ENCODE peak calls at places on chromosomes 12 and 14, in eight cellular contexts. One of them, this sample, is unnamed.

GRCh38 chr12:14614704-14615121 is 47.0 kb upstream of the PLBD1 start:
- DNase-seq in A549: no peak
- DNase-seq in GM12865: peak
- DNase-seq in aorta: no peak
- DNase-seq in psoas muscle: no peak
- DNase-seq in cardiac muscle cell: no peak
- DNase-seq in lower leg skin: no peak
- DNase-seq in epithelial cell of proximal tubule: no peak
- DNase-seq in this sample: no peak

GRCh38 chr12:19885987-19886804 is 446.9 kb downstream of the AEBP2 start:
- DNase-seq in A549: no peak
- DNase-seq in epithelial cell of proximal tubule: no peak
- DNase-seq in GM12865: no peak
- DNase-seq in lower leg skin: no peak
- DNase-seq in aorta: no peak
- DNase-seq in psoas muscle: no peak
- DNase-seq in cardiac muscle cell: no peak
- DNase-seq in this sample: no peak

GRCh38 chr12:128290938-128291337 is 24.0 kb downstream of the TMEM132C start:
- DNase-seq in A549: no peak
- DNase-seq in lower leg skin: no peak
- DNase-seq in aorta: no peak
- DNase-seq in epithelial cell of proximal tubule: no peak
- DNase-seq in cardiac muscle cell: no peak
- DNase-seq in GM12865: no peak
- DNase-seq in psoas muscle: no peak
- DNase-seq in this sample: no peak

GRCh38 chr14:92511472-92512247 is 1.9 kb upstream of the RIN3 start:
- DNase-seq in lower leg skin: no peak
- DNase-seq in GM12865: no peak
- DNase-seq in psoas muscle: no peak
- DNase-seq in cardiac muscle cell: peak
- DNase-seq in A549: peak
- DNase-seq in epithelial cell of proximal tubule: peak
- DNase-seq in aorta: peak
- DNase-seq in this sample: no peak

GRCh38 chr12:45557020-45557419 is 172.5 kb upstream of the ARID2 start:
- DNase-seq in A549: no peak
- DNase-seq in psoas muscle: no peak
- DNase-seq in GM12865: no peak
- DNase-seq in lower leg skin: no peak
- DNase-seq in epithelial cell of proximal tubule: no peak
- DNase-seq in aorta: no peak
- DNase-seq in cardiac muscle cell: no peak
- DNase-seq in this sample: no peak

GRCh38 chr12:108711486-108712163 is 19.7 kb downstream of the CORO1C start:
- DNase-seq in aorta: no peak
- DNase-seq in lower leg skin: no peak
- DNase-seq in A549: no peak
- DNase-seq in epithelial cell of proximal tubule: no peak
- DNase-seq in GM12865: no peak
- DNase-seq in cardiac muscle cell: no peak
- DNase-seq in psoas muscle: no peak
- DNase-seq in this sample: no peak

GRCh38 chr12:51636581-51636980 is 45.5 kb downstream of the SCN8A start:
- DNase-seq in GM12865: no peak
- DNase-seq in A549: no peak
- DNase-seq in epithelial cell of proximal tubule: no peak
- DNase-seq in cardiac muscle cell: peak
- DNase-seq in aorta: no peak
- DNase-seq in psoas muscle: no peak
- DNase-seq in lower leg skin: no peak
- DNase-seq in this sample: no peak

GRCh38 chr14:79265366-79265765 is 945.9 kb downstream of the DIO2 start:
- DNase-seq in psoas muscle: no peak
- DNase-seq in cardiac muscle cell: no peak
- DNase-seq in aorta: no peak
- DNase-seq in epithelial cell of proximal tubule: no peak
- DNase-seq in A549: no peak
- DNase-seq in GM12865: no peak
- DNase-seq in lower leg skin: no peak
- DNase-seq in this sample: no peak

GRCh38 chr14:86858043-86858442 is 1134.9 kb downstream of the GALC start:
- DNase-seq in epithelial cell of proximal tubule: peak
- DNase-seq in lower leg skin: no peak
- DNase-seq in GM12865: no peak
- DNase-seq in psoas muscle: no peak
- DNase-seq in A549: no peak
- DNase-seq in cardiac muscle cell: peak
- DNase-seq in aorta: no peak
- DNase-seq in this sample: no peak

GRCh38 chr14:51610766-51611165 is 40.9 kb upstream of the FRMD6 start:
- DNase-seq in cardiac muscle cell: no peak
- DNase-seq in A549: no peak
- DNase-seq in epithelial cell of proximal tubule: no peak
- DNase-seq in psoas muscle: no peak
- DNase-seq in aorta: no peak
- DNase-seq in GM12865: no peak
- DNase-seq in lower leg skin: no peak
- DNase-seq in this sample: no peak

GRCh38 chr14:105336477-105337287 is 22.1 kb downstream of the PACS2 start:
- DNase-seq in A549: no peak
- DNase-seq in psoas muscle: no peak
- DNase-seq in aorta: no peak
- DNase-seq in cardiac muscle cell: no peak
- DNase-seq in GM12865: no peak
- DNase-seq in lower leg skin: no peak
- DNase-seq in epithelial cell of proximal tubule: no peak
- DNase-seq in this sample: no peak

GRCh38 chr12:127273621-127274020 is 993.3 kb upstream of the TMEM132C start:
- DNase-seq in psoas muscle: no peak
- DNase-seq in lower leg skin: no peak
- DNase-seq in aorta: no peak
- DNase-seq in A549: no peak
- DNase-seq in cardiac muscle cell: no peak
- DNase-seq in GM12865: no peak
- DNase-seq in epithelial cell of proximal tubule: no peak
- DNase-seq in this sample: no peak

GRCh38 chr12:51240971-51241370 is 2.3 kb downstream of the DAZAP2 start:
- DNase-seq in psoas muscle: no peak
- DNase-seq in A549: no peak
- DNase-seq in lower leg skin: no peak
- DNase-seq in GM12865: no peak
- DNase-seq in cardiac muscle cell: no peak
- DNase-seq in aorta: no peak
- DNase-seq in epithelial cell of proximal tubule: no peak
- DNase-seq in this sample: no peak

GRCh38 chr14:75307700-75308379 is 29.2 kb downstream of the FOS start:
- DNase-seq in aorta: peak
- DNase-seq in GM12865: peak
- DNase-seq in cardiac muscle cell: peak
- DNase-seq in epithelial cell of proximal tubule: no peak
- DNase-seq in lower leg skin: peak
- DNase-seq in psoas muscle: peak
- DNase-seq in A549: peak
- DNase-seq in this sample: peak

GRCh38 chr12:132210223-132211055 is 66.2 kb downstream of the NOC4L start:
- DNase-seq in epithelial cell of proximal tubule: no peak
- DNase-seq in A549: no peak
- DNase-seq in lower leg skin: no peak
- DNase-seq in cardiac muscle cell: no peak
- DNase-seq in psoas muscle: no peak
- DNase-seq in aorta: no peak
- DNase-seq in GM12865: no peak
- DNase-seq in this sample: no peak

GRCh38 chr12:14362347-14362746 is 3.1 kb upstream of the ATF7IP start:
- DNase-seq in cardiac muscle cell: no peak
- DNase-seq in GM12865: peak
- DNase-seq in epithelial cell of proximal tubule: no peak
- DNase-seq in lower leg skin: no peak
- DNase-seq in aorta: no peak
- DNase-seq in A549: no peak
- DNase-seq in psoas muscle: no peak
- DNase-seq in this sample: no peak

GRCh38 chr14:50089213-50089612 is 27.2 kb downstream of the VCPKMT start:
- DNase-seq in psoas muscle: no peak
- DNase-seq in GM12865: no peak
- DNase-seq in A549: no peak
- DNase-seq in epithelial cell of proximal tubule: no peak
- DNase-seq in cardiac muscle cell: no peak
- DNase-seq in lower leg skin: no peak
- DNase-seq in aorta: no peak
- DNase-seq in this sample: no peak

GRCh38 chr12:95591731-95592130 is 40.5 kb upstream of the USP44 start:
- DNase-seq in GM12865: no peak
- DNase-seq in cardiac muscle cell: no peak
- DNase-seq in epithelial cell of proximal tubule: no peak
- DNase-seq in A549: no peak
- DNase-seq in lower leg skin: no peak
- DNase-seq in aorta: no peak
- DNase-seq in psoas muscle: no peak
- DNase-seq in this sample: no peak

GRCh38 chr12:26631846-26632245 is 201.1 kb downstream of the ITPR2 start:
- DNase-seq in GM12865: no peak
- DNase-seq in aorta: no peak
- DNase-seq in psoas muscle: no peak
- DNase-seq in cardiac muscle cell: peak
- DNase-seq in lower leg skin: no peak
- DNase-seq in epithelial cell of proximal tubule: no peak
- DNase-seq in A549: no peak
- DNase-seq in this sample: no peak

GRCh38 chr12:26632746-26633145 is 200.2 kb downstream of the ITPR2 start:
- DNase-seq in A549: no peak
- DNase-seq in GM12865: no peak
- DNase-seq in aorta: no peak
- DNase-seq in epithelial cell of proximal tubule: no peak
- DNase-seq in lower leg skin: no peak
- DNase-seq in cardiac muscle cell: no peak
- DNase-seq in psoas muscle: no peak
- DNase-seq in this sample: no peak

GRCh38 chr12:26628234-26628633 is 204.8 kb downstream of the ITPR2 start:
- DNase-seq in cardiac muscle cell: no peak
- DNase-seq in psoas muscle: no peak
- DNase-seq in lower leg skin: no peak
- DNase-seq in GM12865: no peak
- DNase-seq in aorta: no peak
- DNase-seq in A549: no peak
- DNase-seq in epithelial cell of proximal tubule: no peak
- DNase-seq in this sample: no peak

GRCh38 chr12:26629864-26630263 is 203.1 kb downstream of the ITPR2 start:
- DNase-seq in lower leg skin: no peak
- DNase-seq in aorta: no peak
- DNase-seq in epithelial cell of proximal tubule: peak
- DNase-seq in A549: peak
- DNase-seq in GM12865: no peak
- DNase-seq in cardiac muscle cell: peak
- DNase-seq in psoas muscle: no peak
- DNase-seq in this sample: no peak

GRCh38 chr12:26630546-26631027 is 202.4 kb downstream of the ITPR2 start:
- DNase-seq in A549: peak
- DNase-seq in psoas muscle: no peak
- DNase-seq in aorta: no peak
- DNase-seq in lower leg skin: no peak
- DNase-seq in GM12865: no peak
- DNase-seq in cardiac muscle cell: peak
- DNase-seq in epithelial cell of proximal tubule: peak
- DNase-seq in this sample: no peak
- H3K4me3 ChIP-seq in A549: no peak
- H3K4me3 ChIP-seq in psoas muscle: no peak
- H3K4me3 ChIP-seq in aorta: no peak
- H3K4me3 ChIP-seq in lower leg skin: no peak
- H3K4me3 ChIP-seq in GM12865: no peak
- H3K4me3 ChIP-seq in cardiac muscle cell: no peak
- H3K4me3 ChIP-seq in epithelial cell of proximal tubule: peak
- H3K4me3 ChIP-seq in this sample: no peak

DNA sequence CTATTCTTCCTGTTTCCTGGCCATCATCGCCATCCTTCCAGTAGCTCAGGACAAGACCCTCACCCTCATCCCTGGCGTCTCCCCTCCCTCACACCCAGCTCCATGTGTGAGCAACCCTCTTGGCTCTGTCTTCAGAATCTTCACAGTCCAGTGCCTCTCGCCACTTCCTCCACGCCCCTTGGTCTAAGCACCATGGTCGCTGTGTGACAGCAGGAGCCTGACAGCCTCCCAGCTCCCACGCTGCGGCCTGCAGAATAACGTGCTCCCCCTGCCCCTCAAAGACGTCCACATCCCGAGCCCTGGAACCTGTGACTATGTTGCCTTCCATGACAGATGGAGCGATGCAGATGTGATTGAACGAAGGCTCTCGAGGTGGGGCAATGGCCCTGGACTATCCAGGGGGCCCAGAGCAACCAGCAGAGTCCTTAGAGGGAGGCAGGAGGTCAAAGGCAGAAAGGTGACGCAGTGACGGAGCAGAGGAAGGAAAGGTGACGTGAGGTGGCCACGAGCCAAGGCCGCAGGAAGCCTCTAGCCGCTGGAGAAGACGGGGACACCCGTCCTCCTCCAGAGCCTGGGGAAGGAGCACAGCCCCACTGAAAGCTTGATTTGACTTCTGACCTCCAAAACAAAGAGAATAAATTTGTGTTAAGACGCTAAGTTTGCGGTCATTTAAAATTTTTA is 139.8 kb downstream of the CALM1 start:
- DNase-seq in A549: no peak
- DNase-seq in psoas muscle: no peak
- DNase-seq in cardiac muscle cell: no peak
- DNase-seq in aorta: no peak
- DNase-seq in lower leg skin: no peak
- DNase-seq in epithelial cell of proximal tubule: no peak
- DNase-seq in GM12865: no peak
- DNase-seq in this sample: no peak
- H3K4me3 ChIP-seq in A549: no peak
- H3K4me3 ChIP-seq in psoas muscle: no peak
- H3K4me3 ChIP-seq in cardiac muscle cell: no peak
- H3K4me3 ChIP-seq in aorta: no peak
- H3K4me3 ChIP-seq in lower leg skin: no peak
- H3K4me3 ChIP-seq in epithelial cell of proximal tubule: no peak
- H3K4me3 ChIP-seq in GM12865: no peak
- H3K4me3 ChIP-seq in this sample: no peak

DNA sequence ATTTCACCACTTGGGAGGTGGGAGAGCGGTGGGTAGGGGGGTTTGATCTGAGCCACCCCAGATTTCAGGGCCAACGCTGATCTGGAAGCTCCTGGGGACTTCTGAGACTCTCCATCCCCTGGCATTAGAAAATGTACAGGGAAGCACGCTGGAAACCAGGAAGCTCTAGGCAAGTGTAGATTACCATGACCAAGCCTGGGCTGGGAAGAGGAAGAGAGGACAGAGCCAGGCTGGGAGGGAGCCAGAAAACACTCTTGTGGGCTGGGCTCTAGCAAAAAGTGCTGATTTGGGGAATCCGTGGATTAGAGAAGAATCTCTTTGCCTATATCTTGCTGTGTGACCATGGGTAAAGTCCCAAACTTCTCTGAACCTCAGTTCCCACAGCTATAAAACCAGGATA is 236.7 kb downstream of the BCL11B start:
- DNase-seq in A549: no peak
- DNase-seq in cardiac muscle cell: peak
- DNase-seq in aorta: no peak
- DNase-seq in GM12865: no peak
- DNase-seq in epithelial cell of proximal tubule: no peak
- DNase-seq in psoas muscle: peak
- DNase-seq in lower leg skin: peak
- DNase-seq in this sample: no peak
- H3K4me3 ChIP-seq in A549: no peak
- H3K4me3 ChIP-seq in cardiac muscle cell: no peak
- H3K4me3 ChIP-seq in aorta: no peak
- H3K4me3 ChIP-seq in GM12865: no peak
- H3K4me3 ChIP-seq in epithelial cell of proximal tubule: no peak
- H3K4me3 ChIP-seq in psoas muscle: no peak
- H3K4me3 ChIP-seq in lower leg skin: no peak
- H3K4me3 ChIP-seq in this sample: no peak

GRCh38 chr14:20723458-20723857 is 22.2 kb upstream of the EDDM3A start:
- DNase-seq in aorta: no peak
- DNase-seq in A549: no peak
- DNase-seq in lower leg skin: no peak
- DNase-seq in GM12865: no peak
- DNase-seq in psoas muscle: no peak
- DNase-seq in cardiac muscle cell: peak
- DNase-seq in epithelial cell of proximal tubule: no peak
- DNase-seq in this sample: no peak
- H3K4me3 ChIP-seq in aorta: no peak
- H3K4me3 ChIP-seq in A549: no peak
- H3K4me3 ChIP-seq in lower leg skin: no peak
- H3K4me3 ChIP-seq in GM12865: no peak
- H3K4me3 ChIP-seq in psoas muscle: no peak
- H3K4me3 ChIP-seq in cardiac muscle cell: no peak
- H3K4me3 ChIP-seq in epithelial cell of proximal tubule: no peak
- H3K4me3 ChIP-seq in this sample: no peak

This sample was measured in Jurkat, Clone E6-1.